ENCODE peak calls at places on chromosomes 5 and 9, in six cellular contexts. E, T, M, N, F and A are unnamed samples.

GRCh38 chr5:122366501-122366900 is 54.5 kb downstream of the SNCAIP start:
- DNase-seq in T (no peak), M (no peak), F (no peak), E (no peak), N (no peak), A (no peak)

GRCh38 chr9:76629205-76629990 is 134.8 kb upstream of the PCA3 start:
- DNase-seq in N (no peak), T (no peak), F (no peak), E (no peak), M (no peak), A (no peak)

GRCh38 chr5:14998494-14998893 is 126.9 kb upstream of the ANKH start:
- DNase-seq in E (no peak), M (peak; percentile 6), T (no peak), F (no peak), N (no peak), A (no peak)

GRCh38 chr5:516980-517379 is 7.3 kb downstream of the SLC9A3 start:
- DNase-seq in E (no peak), T (no peak), F (no peak), N (no peak), M (no peak), A (no peak)

GRCh38 chr5:132778129-132778528 is 1.1 kb upstream of the SEPTIN8 start:
- DNase-seq in N (no peak), E (no peak), T (no peak), M (no peak), F (no peak), A (no peak)

GRCh38 chr9:21395778-21396717 is 10.8 kb upstream of the IFNA2 start:
- DNase-seq in M (peak; percentile 49), E (no peak), T (peak; percentile 48), N (peak; percentile 88), F (peak; percentile 58), A (peak; percentile 50)

GRCh38 chr5:133292300-133292699 is 240.5 kb downstream of the HSPA4 start:
- DNase-seq in F (no peak), M (no peak), E (no peak), T (no peak), N (no peak), A (no peak)

GRCh38 chr9:34513567-34514214 is 9.1 kb downstream of the ENHO start:
- DNase-seq in M (no peak), T (no peak), E (no peak), N (peak; percentile 77), F (no peak), A (peak; percentile 21)

GRCh38 chr9:12775963-12776774 is 1.3 kb downstream of the LURAP1L start:
- DNase-seq in M (peak; percentile 91), N (peak; percentile 82), T (peak; percentile 89), E (peak; percentile 86), F (peak; percentile 87), A (peak; percentile 90)

GRCh38 chr5:99320461-99320860 is 391.7 kb upstream of the CHD1 start:
- DNase-seq in F (no peak), T (no peak), E (no peak), M (peak; percentile 11), N (no peak), A (peak; percentile 5)

GRCh38 chr5:115601709-115602584 is at the start of gene TICAM2:
- DNase-seq in M (peak; percentile 81), T (peak; percentile 68), N (peak; percentile 74), E (peak; percentile 61), F (peak; percentile 76), A (peak; percentile 57)

GRCh38 chr9:15642369-15642962 is 89.6 kb downstream of the CCDC171 start:
- DNase-seq in N (no peak), F (no peak), M (no peak), T (no peak), E (no peak), A (no peak)

GRCh38 chr5:96582343-96582742 is 79.8 kb upstream of the CAST start:
- DNase-seq in E (no peak), N (no peak), M (no peak), T (peak; percentile 33), F (no peak), A (no peak)

GRCh38 chr9:120755827-120756434 is 37.3 kb downstream of the FBXW2 start:
- DNase-seq in T (peak; percentile 56), E (peak; percentile 59), M (peak; percentile 61), F (no peak), N (peak; percentile 72), A (peak; percentile 59)

GRCh38 chr9:120758544-120758943 is 34.7 kb downstream of the FBXW2 start:
- DNase-seq in E (no peak), F (no peak), N (no peak), M (no peak), T (no peak), A (no peak)

GRCh38 chr9:120757268-120757900 is 35.8 kb downstream of the FBXW2 start:
- DNase-seq in M (no peak), T (no peak), E (no peak), N (no peak), F (no peak), A (no peak)

GRCh38 chr9:120761011-120761410 is 32.2 kb downstream of the FBXW2 start:
- DNase-seq in M (no peak), N (no peak), E (no peak), T (no peak), F (no peak), A (no peak)

GRCh38 chr9:120759755-120760400 is 33.3 kb downstream of the FBXW2 start:
- DNase-seq in T (no peak), F (no peak), N (no peak), M (no peak), E (no peak), A (no peak)
- TF ChIP-seq POLR2A in T (no peak), F (no peak), N (no peak), M (no peak), E (no peak), A (no peak)

DNA sequence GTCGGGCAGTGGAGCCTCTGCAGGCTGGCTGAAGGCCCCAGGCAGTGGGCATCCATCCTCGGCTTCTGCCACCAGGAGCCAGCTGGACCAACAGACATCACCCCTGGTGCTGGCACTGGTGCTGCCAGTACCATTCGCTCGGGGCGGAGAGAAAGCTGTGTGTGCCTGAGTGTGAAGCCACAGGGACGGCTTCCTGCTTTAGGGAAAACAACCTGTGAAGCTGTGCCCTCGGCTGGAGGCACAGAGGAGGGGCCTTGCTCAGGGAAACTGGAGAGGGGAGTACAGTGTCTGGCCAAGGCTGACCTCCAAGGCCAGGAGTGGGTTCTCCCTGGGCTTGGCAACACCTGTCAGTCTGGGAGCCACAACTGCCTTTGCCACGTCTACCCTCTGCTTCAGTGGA is 38.3 kb downstream of the NEK6 start:
- DNase-seq in M (no peak), T (no peak), E (no peak), F (no peak), N (no peak), A (no peak)
- H3K27me3 ChIP-seq in M (no peaks in the 10 kb centered on the region), T (no peaks in the 10 kb centered on the region), E (no peaks in the 10 kb centered on the region), F (no peaks in the 10 kb centered on the region), N (no peaks in the 10 kb centered on the region), A (no peaks in the 10 kb centered on the region)

DNA sequence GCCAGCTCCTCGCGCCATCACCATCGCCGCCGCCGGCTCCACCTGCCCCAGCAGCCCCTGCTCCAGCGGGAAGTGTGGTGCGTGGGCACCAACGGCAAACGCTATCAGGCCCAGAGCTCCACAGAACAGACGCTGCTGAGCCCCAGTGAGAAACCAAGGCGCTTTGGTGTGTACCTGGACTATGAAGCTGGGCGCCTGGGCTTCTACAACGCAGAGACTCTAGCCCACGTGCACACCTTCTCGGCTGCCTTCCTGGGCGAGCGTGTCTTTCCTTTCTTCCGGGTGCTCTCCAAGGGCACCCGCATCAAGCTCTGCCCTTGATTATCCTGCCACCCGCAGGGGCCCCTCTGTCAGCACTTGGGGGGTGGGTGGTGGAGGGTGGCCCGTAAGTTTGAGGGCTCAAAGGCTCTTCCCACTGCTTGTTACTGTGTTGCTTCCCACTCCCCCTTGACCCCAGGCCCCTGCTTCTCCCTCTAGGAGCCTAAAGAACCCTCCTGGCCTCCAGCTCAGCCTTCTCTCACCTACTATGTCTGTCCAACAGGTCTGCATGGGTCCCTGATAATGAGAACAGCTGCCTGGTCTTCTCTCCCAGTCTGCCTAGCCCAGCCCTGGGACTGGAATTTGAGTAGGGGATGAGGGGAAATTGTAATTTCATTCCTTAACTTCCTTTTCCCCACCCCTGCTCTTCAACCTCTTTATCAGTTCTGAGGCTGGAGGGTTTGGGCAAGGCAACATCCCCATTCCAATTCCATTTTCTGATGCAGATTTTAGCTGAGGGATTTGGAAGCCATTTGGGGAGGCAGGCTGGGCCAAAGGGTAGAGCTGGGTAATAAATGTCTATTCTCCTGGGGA is 9.0 kb downstream of the RACK1 start:
- DNase-seq in N (no peak), T (no peak), E (no peak), M (no peak), F (no peak), A (no peak)
- TF ChIP-seq POLR2A in N (no peak), T (no peak), E (no peak), M (no peak), F (no peak), A (no peak)

DNA sequence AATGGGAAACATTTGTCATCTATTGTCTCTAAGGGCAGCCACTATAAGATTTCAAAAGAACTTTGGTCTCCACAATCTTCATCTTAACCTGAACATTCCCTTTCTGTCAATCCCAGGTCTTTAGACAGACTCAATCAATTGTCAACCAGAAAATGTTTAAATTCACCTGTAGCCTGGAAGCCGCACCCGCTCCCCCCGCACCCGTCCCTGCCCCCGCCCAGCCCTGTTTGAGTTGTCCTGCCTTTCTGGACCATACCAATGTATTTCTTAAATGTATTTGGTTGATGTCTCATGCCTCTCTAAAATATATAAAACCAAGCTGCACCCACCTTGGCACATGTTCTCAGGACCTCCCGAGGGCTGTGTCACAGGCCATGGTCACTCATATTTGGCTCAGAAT is 330.7 kb downstream of the RAB3C start:
- DNase-seq in M (no peak), E (no peak), N (no peak), F (no peak), T (no peak), A (no peak)
- H3K27me3 ChIP-seq in M (no peaks in the 10 kb centered on the region), E (no peaks in the 10 kb centered on the region), N (no peaks in the 10 kb centered on the region), F (no peaks in the 10 kb centered on the region), T (no peaks in the 10 kb centered on the region), A (no peaks in the 10 kb centered on the region)

DNA sequence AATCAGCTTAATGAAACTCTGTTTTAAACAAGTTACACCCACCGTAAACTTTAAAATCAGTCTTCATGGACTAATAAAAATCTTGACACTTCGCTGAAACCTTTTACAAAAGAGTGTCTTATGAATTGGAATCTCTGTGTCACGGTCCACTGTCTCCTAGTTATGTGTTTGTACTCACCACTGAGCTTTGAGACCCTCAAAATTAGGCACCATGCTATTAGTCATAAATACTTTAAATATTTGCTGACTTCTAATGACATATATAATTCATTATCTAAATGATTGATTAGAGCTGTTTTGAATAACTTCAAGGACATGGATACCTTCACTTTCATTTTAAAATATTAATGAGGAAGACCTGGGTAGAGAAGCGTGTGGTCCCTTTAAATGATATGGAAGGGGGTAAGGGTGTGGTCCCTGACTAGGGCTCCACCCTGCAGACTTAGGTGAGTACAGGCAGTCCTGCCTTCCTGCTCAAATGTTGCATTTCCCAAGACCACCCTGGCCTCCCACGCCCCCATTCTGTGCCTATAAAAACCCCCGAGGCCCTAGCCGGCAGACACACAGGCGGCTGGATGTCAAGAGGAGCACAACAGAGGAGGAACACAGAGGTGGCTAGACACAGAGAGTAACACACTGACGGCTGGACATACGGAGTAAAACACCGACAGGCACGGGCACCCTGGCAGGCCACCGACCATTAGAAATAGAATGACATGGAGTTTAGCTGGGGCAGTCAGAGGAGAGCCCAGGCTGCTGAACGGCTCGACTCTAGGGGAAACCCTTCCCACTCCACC is 179.0 kb upstream of the CDH9 start:
- DNase-seq in T (no peak), F (no peak), N (peak; percentile 34), E (no peak), M (no peak), A (no peak)
- TF ChIP-seq POLR2A in T (no peak), F (no peak), N (no peak), E (no peak), M (no peak), A (no peak)